ENCODE peak calls at places on chromosomes 2 and 18, in six cellular contexts. One of them, this sample, is unnamed.
A peak's percentile ranks its signal among the peaks of the same experiment; 100 is the strongest.

GRCh38 chr2:163453920-163454319 is 281.9 kb downstream of the FIGN start:
- DNase-seq in naive thymus-derived CD4-positive, alpha-beta T cell: no peak
- DNase-seq in astrocyte of the hippocampus: no peak
- DNase-seq in NCI-H774: no peak
- DNase-seq in gastrocnemius medialis: no peak
- DNase-seq in stimulated activated CD4-positive, alpha-beta T cell treated with anti-CD3 and anti-CD28 coated beads, Interleukin-4, amount 100 ng/mL, for 1 hour: no peak
- DNase-seq in this sample: peak; percentile 70

GRCh38 chr2:85523906-85524566 is 14.9 kb upstream of the MAT2A start:
- DNase-seq in naive thymus-derived CD4-positive, alpha-beta T cell: no peak
- DNase-seq in astrocyte of the hippocampus: peak; percentile 36
- DNase-seq in NCI-H774: no peak
- DNase-seq in gastrocnemius medialis: no peak
- DNase-seq in stimulated activated CD4-positive, alpha-beta T cell treated with anti-CD3 and anti-CD28 coated beads, Interleukin-4, amount 100 ng/mL, for 1 hour: no peak
- DNase-seq in this sample: peak; percentile 14

GRCh38 chr2:221034026-221034701 is 537.9 kb downstream of the EPHA4 start:
- DNase-seq in naive thymus-derived CD4-positive, alpha-beta T cell: no peak
- DNase-seq in astrocyte of the hippocampus: peak; percentile 2
- DNase-seq in NCI-H774: no peak
- DNase-seq in gastrocnemius medialis: no peak
- DNase-seq in stimulated activated CD4-positive, alpha-beta T cell treated with anti-CD3 and anti-CD28 coated beads, Interleukin-4, amount 100 ng/mL, for 1 hour: no peak
- DNase-seq in this sample: no peak

GRCh38 chr2:23618696-23619530 is 233.9 kb downstream of the KLHL29 start:
- DNase-seq in naive thymus-derived CD4-positive, alpha-beta T cell: no peak
- DNase-seq in astrocyte of the hippocampus: peak; percentile 56
- DNase-seq in NCI-H774: no peak
- DNase-seq in gastrocnemius medialis: no peak
- DNase-seq in stimulated activated CD4-positive, alpha-beta T cell treated with anti-CD3 and anti-CD28 coated beads, Interleukin-4, amount 100 ng/mL, for 1 hour: no peak
- DNase-seq in this sample: peak; percentile 13

GRCh38 chr2:66981074-66981473 is 416.1 kb upstream of the ETAA1 start:
- DNase-seq in naive thymus-derived CD4-positive, alpha-beta T cell: no peak
- DNase-seq in astrocyte of the hippocampus: no peak
- DNase-seq in NCI-H774: no peak
- DNase-seq in gastrocnemius medialis: no peak
- DNase-seq in stimulated activated CD4-positive, alpha-beta T cell treated with anti-CD3 and anti-CD28 coated beads, Interleukin-4, amount 100 ng/mL, for 1 hour: no peak
- DNase-seq in this sample: no peak

GRCh38 chr2:112187805-112188596 is 49.8 kb downstream of the FBLN7 start:
- DNase-seq in naive thymus-derived CD4-positive, alpha-beta T cell: peak; percentile 95
- DNase-seq in astrocyte of the hippocampus: no peak
- DNase-seq in NCI-H774: no peak
- DNase-seq in gastrocnemius medialis: no peak
- DNase-seq in stimulated activated CD4-positive, alpha-beta T cell treated with anti-CD3 and anti-CD28 coated beads, Interleukin-4, amount 100 ng/mL, for 1 hour: peak; percentile 74
- DNase-seq in this sample: no peak

GRCh38 chr18:77108821-77109692 is 23.5 kb downstream of the MBP start:
- DNase-seq in naive thymus-derived CD4-positive, alpha-beta T cell: no peak
- DNase-seq in astrocyte of the hippocampus: no peak
- DNase-seq in NCI-H774: no peak
- DNase-seq in gastrocnemius medialis: no peak
- DNase-seq in stimulated activated CD4-positive, alpha-beta T cell treated with anti-CD3 and anti-CD28 coated beads, Interleukin-4, amount 100 ng/mL, for 1 hour: no peak
- DNase-seq in this sample: no peak

GRCh38 chr2:48531141-48531648 is 1.2 kb downstream of the STON1 start:
- DNase-seq in naive thymus-derived CD4-positive, alpha-beta T cell: no peak
- DNase-seq in astrocyte of the hippocampus: peak; percentile 94
- DNase-seq in NCI-H774: no peak
- DNase-seq in gastrocnemius medialis: no peak
- DNase-seq in stimulated activated CD4-positive, alpha-beta T cell treated with anti-CD3 and anti-CD28 coated beads, Interleukin-4, amount 100 ng/mL, for 1 hour: no peak
- DNase-seq in this sample: peak; percentile 92

GRCh38 chr2:166494140-166494544 is at the start of gene SCN7A:
- DNase-seq in naive thymus-derived CD4-positive, alpha-beta T cell: no peak
- DNase-seq in astrocyte of the hippocampus: peak; percentile 51
- DNase-seq in NCI-H774: peak; percentile 40
- DNase-seq in gastrocnemius medialis: peak; percentile 37
- DNase-seq in stimulated activated CD4-positive, alpha-beta T cell treated with anti-CD3 and anti-CD28 coated beads, Interleukin-4, amount 100 ng/mL, for 1 hour: no peak
- DNase-seq in this sample: no peak

GRCh38 chr2:15677141-15677911 is 85.7 kb downstream of the DDX1 start:
- DNase-seq in naive thymus-derived CD4-positive, alpha-beta T cell: no peak
- DNase-seq in astrocyte of the hippocampus: peak; percentile 46
- DNase-seq in NCI-H774: no peak
- DNase-seq in gastrocnemius medialis: no peak
- DNase-seq in stimulated activated CD4-positive, alpha-beta T cell treated with anti-CD3 and anti-CD28 coated beads, Interleukin-4, amount 100 ng/mL, for 1 hour: no peak
- DNase-seq in this sample: no peak

GRCh38 chr2:168635065-168635577 is 167.3 kb upstream of the NOSTRIN start:
- DNase-seq in naive thymus-derived CD4-positive, alpha-beta T cell: no peak
- DNase-seq in astrocyte of the hippocampus: peak; percentile 28
- DNase-seq in NCI-H774: no peak
- DNase-seq in gastrocnemius medialis: peak; percentile 37
- DNase-seq in stimulated activated CD4-positive, alpha-beta T cell treated with anti-CD3 and anti-CD28 coated beads, Interleukin-4, amount 100 ng/mL, for 1 hour: no peak
- DNase-seq in this sample: no peak

GRCh38 chr2:197433770-197434438 is 924 bp downstream of the SF3B1 start:
- DNase-seq in naive thymus-derived CD4-positive, alpha-beta T cell: no peak
- DNase-seq in astrocyte of the hippocampus: peak; percentile 34
- DNase-seq in NCI-H774: no peak
- DNase-seq in gastrocnemius medialis: no peak
- DNase-seq in stimulated activated CD4-positive, alpha-beta T cell treated with anti-CD3 and anti-CD28 coated beads, Interleukin-4, amount 100 ng/mL, for 1 hour: no peak
- DNase-seq in this sample: no peak

GRCh38 chr2:219058541-219059374 is 2.0 kb downstream of the IHH start:
- DNase-seq in naive thymus-derived CD4-positive, alpha-beta T cell: no peak
- DNase-seq in astrocyte of the hippocampus: peak; percentile 63
- DNase-seq in NCI-H774: no peak
- DNase-seq in gastrocnemius medialis: no peak
- DNase-seq in stimulated activated CD4-positive, alpha-beta T cell treated with anti-CD3 and anti-CD28 coated beads, Interleukin-4, amount 100 ng/mL, for 1 hour: no peak
- DNase-seq in this sample: peak; percentile 95

GRCh38 chr18:67771271-67771670 is 254.8 kb upstream of the DSEL start:
- DNase-seq in naive thymus-derived CD4-positive, alpha-beta T cell: no peak
- DNase-seq in astrocyte of the hippocampus: peak; percentile 31
- DNase-seq in NCI-H774: no peak
- DNase-seq in gastrocnemius medialis: no peak
- DNase-seq in stimulated activated CD4-positive, alpha-beta T cell treated with anti-CD3 and anti-CD28 coated beads, Interleukin-4, amount 100 ng/mL, for 1 hour: no peak
- DNase-seq in this sample: no peak

This sample was measured in osteoblast.